ENCODE peak calls at places on chromosomes 4 and X, in four cellular contexts. A is fibroblast of the aortic adventitia, W is tibial nerve, L is lower leg skin. D is an unnamed sample.
A peak's percentile ranks its signal among the peaks of the same experiment; 100 is the strongest.

GRCh38 chrX:47200385-47201150 is 6.9 kb downstream of the UBA1 start:
- DNase-seq in A (peak; percentile 94), W (peak; percentile 24), L (peak; percentile 63), D (no peak)

GRCh38 chr4:174213734-174214101 is 69.7 kb downstream of the FBXO8 start:
- DNase-seq in A (peak; percentile 83), W (no peak), L (no peak), D (no peak)

GRCh38 chrX:2540426-2540942 is 39.7 kb upstream of the DHRSX start:
- DNase-seq in A (no peak), W (no peak), L (no peak), D (no peak)

GRCh38 chr4:111854494-111855087 is 290.7 kb upstream of the FAM241A start:
- DNase-seq in A (peak; percentile 53), W (no peak), L (no peak), D (no peak)

GRCh38 chrX:3346436-3347329 is at the start of gene MXRA5:
- DNase-seq in A (peak; percentile 28), W (no peak), L (no peak), D (peak; percentile 16)

GRCh38 chr4:122992111-122992510 is 69.7 kb upstream of the NUDT6 start:
- DNase-seq in A (peak; percentile 43), W (no peak), L (no peak), D (peak; percentile 52)

GRCh38 chrX:77639820-77640219 is 146.2 kb downstream of the ATRX start:
- DNase-seq in A (no peak), W (no peak), L (no peak), D (no peak)

GRCh38 chr4:112189754-112190153 is 41.8 kb upstream of the AP1AR start:
- DNase-seq in A (peak; percentile 54), W (no peak), L (no peak), D (no peak)

GRCh38 chr4:139555705-139556070 is 331 bp downstream of the SETD7 start:
- DNase-seq in A (no peak), W (peak; percentile 37), L (no peak), D (no peak)

GRCh38 chrX:63959975-63960374 is 175.0 kb upstream of the ARHGEF9 start:
- DNase-seq in A (no peak), W (no peak), L (no peak), D (no peak)

DNA sequence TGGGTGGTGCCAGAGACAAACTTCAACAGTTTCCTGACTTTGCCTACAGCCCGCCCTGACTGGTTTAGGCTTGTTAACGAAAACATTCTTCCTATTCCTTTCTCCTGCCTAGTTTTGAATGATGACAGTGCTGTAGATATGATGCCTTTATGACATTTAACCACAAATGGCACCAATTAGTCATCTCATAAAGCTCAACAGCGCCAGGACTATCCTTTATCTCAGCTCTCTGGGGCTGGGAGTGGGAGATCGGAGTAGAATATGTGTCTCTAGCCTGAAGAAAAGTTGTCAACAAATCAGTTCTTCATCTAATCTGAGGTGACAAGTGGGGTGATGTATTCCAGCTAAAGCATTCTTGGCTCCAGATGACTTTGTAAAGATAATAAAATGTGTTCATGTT is 64.6 kb upstream of the SH3RF1 start:
- DNase-seq in A (peak; percentile 92), W (no peak), L (no peak), D (no peak)
- H3K4me3 ChIP-seq in A (no peak overlapping the region), W (no peak overlapping the region), L (no peak overlapping the region), D (no peak overlapping the region)

GRCh38 chrX:65821721-65822496 is 154.5 kb downstream of the MSN start:
- DNase-seq in A (no peak), W (no peak), L (no peak), D (no peak)
- H3K4me3 ChIP-seq in A (no peak overlapping the region), W (peak overlapping the region; percentile 23), L (no peak overlapping the region), D (no peak overlapping the region)

DNA sequence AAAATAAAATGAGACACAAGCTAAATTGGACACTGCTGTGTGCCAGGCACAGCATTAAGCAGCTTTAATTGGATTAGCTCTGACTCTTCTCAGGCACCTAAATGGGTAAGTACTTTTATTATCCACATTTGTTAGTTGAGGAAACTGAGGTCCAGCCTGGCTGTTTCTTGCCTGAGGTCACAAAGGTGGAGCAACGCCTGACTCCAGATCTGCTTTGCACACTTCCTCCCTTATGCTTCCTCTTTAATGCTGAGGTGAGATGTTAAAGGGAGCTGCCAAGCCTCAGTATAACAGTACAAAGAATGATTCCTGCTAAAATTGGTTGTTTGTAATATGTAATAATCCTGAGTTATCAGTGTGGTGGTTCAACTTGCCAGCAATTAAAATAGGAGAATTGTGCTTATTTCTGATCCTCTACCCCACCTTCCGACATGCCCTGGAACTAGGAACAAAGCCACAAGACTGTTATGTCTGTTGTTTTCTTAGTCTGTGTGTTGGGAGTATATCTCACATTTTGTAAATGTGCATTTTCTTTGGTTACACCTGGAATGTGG is 74.4 kb downstream of the AFF1 start:
- DNase-seq in A (no peak), W (no peak), L (no peak), D (peak; percentile 43)
- H3K4me3 ChIP-seq in A (peak overlapping the region; percentile 44), W (peak overlapping the region; percentile 79), L (no peak overlapping the region), D (peak overlapping the region; percentile 95)

GRCh38 chr4:76252271-76252653 is 741 bp downstream of the FAM47E start:
- DNase-seq in A (no peak), W (no peak), L (no peak), D (no peak)
- H3K4me3 ChIP-seq in A (no peak overlapping the region), W (no peak overlapping the region), L (no peak overlapping the region), D (peak overlapping the region; percentile 65)

GRCh38 chr4:38231626-38232025 is 271.4 kb downstream of the PTTG2 start:
- DNase-seq in A (no peak), W (no peak), L (no peak), D (no peak)
- H3K4me3 ChIP-seq in A (no peak overlapping the region), W (no peak overlapping the region), L (no peak overlapping the region), D (no peak overlapping the region)

D was measured in retinal pigment epithelial cell.